ENCODE peak calls at places on chromosomes 3 and 15, in ten cellular contexts. F, K, J, O, U, E, S, H, Z and Q are unnamed samples.

GRCh38 chr3:48039487-48040190 is 23.4 kb upstream of the MAP4 start:
- DNase-seq in J (peak), H (no peak), O (no peak), S (no peak), K (no peak), Z (no peak), E (no peak), U (peak), F (peak), Q (peak)

GRCh38 chr3:20811631-20812030 is 625.6 kb upstream of the SGO1 start:
- DNase-seq in S (no peak), U (no peak), H (no peak), Z (no peak), E (no peak), J (no peak), K (no peak), F (no peak), O (no peak), Q (no peak)

GRCh38 chr15:94673801-94674200 is 442.4 kb downstream of the MCTP2 start:
- DNase-seq in Z (no peak), U (no peak), S (no peak), F (no peak), K (no peak), E (no peak), O (no peak), H (no peak), J (no peak), Q (peak)

GRCh38 chr3:170714151-170714550 is 128.3 kb upstream of the SLC7A14 start:
- DNase-seq in F (no peak), K (no peak), U (no peak), E (no peak), Z (no peak), H (no peak), O (no peak), J (no peak), S (no peak), Q (no peak)

GRCh38 chr3:8980756-8981257 is 17.5 kb upstream of the RAD18 start:
- DNase-seq in F (no peak), H (no peak), E (peak), U (no peak), K (no peak), J (no peak), O (no peak), S (no peak), Z (no peak), Q (no peak)

GRCh38 chr3:107657971-107658370 is 135.2 kb downstream of the BBX start:
- DNase-seq in S (no peak), O (no peak), J (no peak), Z (no peak), E (no peak), H (no peak), U (no peak), K (no peak), F (no peak), Q (no peak)

GRCh38 chr15:100887211-100887913 is 7.7 kb downstream of the ALDH1A3 start:
- DNase-seq in O (no peak), K (no peak), J (no peak), U (no peak), F (no peak), S (no peak), E (no peak), H (no peak), Z (no peak), Q (no peak)

GRCh38 chr3:20057612-20058180 is 17.4 kb downstream of the KAT2B start:
- DNase-seq in E (no peak), K (no peak), J (no peak), H (no peak), O (no peak), U (no peak), F (no peak), S (no peak), Z (no peak), Q (no peak)

GRCh38 chr3:58691997-58692396 is 25.4 kb upstream of the FAM3D start:
- DNase-seq in S (no peak), Z (no peak), U (no peak), H (peak), F (peak), E (no peak), K (no peak), O (no peak), J (peak), Q (no peak)

GRCh38 chr3:51779137-51779536 is at the start of gene IQCF6:
- DNase-seq in U (no peak), J (no peak), F (no peak), Z (no peak), O (no peak), H (no peak), S (no peak), E (no peak), K (peak), Q (no peak)

GRCh38 chr3:45987368-45988099 is 8.1 kb downstream of the FYCO1 start:
- DNase-seq in F (no peak), J (no peak), S (no peak), U (peak), Z (no peak), H (no peak), O (no peak), K (no peak), E (no peak), Q (peak)

GRCh38 chr3:189488241-189488767 is 142.9 kb upstream of the TP63 start:
- DNase-seq in O (no peak), S (no peak), E (no peak), J (no peak), U (no peak), F (no peak), Z (no peak), H (no peak), K (no peak), Q (no peak)

GRCh38 chr15:83285979-83286553 is 1.6 kb upstream of the BNC1 start:
- DNase-seq in E (no peak), O (no peak), J (no peak), U (no peak), S (no peak), K (no peak), F (no peak), Z (no peak), H (no peak), Q (peak)

GRCh38 chr3:179027326-179027900 is 44.2 kb downstream of the ZMAT3 start:
- DNase-seq in K (no peak), Z (no peak), U (no peak), J (peak), H (no peak), S (no peak), F (no peak), E (no peak), O (no peak), Q (no peak)

GRCh38 chr3:122977645-122978466 is 49.7 kb downstream of the SEMA5B start:
- DNase-seq in S (no peak), K (no peak), E (no peak), O (no peak), H (no peak), J (peak), Z (no peak), F (no peak), U (peak), Q (no peak)

GRCh38 chr3:117278424-117279190 is 569.0 kb downstream of the TUSC7 start:
- DNase-seq in E (no peak), H (no peak), F (peak), S (no peak), U (peak), O (no peak), J (no peak), Z (peak), K (no peak), Q (peak)

GRCh38 chr3:18127864-18128185 is 297.3 kb downstream of the SATB1 start:
- DNase-seq in E (no peak), K (no peak), J (no peak), O (no peak), U (no peak), F (no peak), S (no peak), H (no peak), Z (no peak), Q (no peak)

GRCh38 chr3:173395412-173396181 is 1.9 kb upstream of the NLGN1 start:
- DNase-seq in E (peak), K (peak), O (peak), J (peak), F (peak), S (peak), H (peak), Z (no peak), U (no peak), Q (peak)

DNA sequence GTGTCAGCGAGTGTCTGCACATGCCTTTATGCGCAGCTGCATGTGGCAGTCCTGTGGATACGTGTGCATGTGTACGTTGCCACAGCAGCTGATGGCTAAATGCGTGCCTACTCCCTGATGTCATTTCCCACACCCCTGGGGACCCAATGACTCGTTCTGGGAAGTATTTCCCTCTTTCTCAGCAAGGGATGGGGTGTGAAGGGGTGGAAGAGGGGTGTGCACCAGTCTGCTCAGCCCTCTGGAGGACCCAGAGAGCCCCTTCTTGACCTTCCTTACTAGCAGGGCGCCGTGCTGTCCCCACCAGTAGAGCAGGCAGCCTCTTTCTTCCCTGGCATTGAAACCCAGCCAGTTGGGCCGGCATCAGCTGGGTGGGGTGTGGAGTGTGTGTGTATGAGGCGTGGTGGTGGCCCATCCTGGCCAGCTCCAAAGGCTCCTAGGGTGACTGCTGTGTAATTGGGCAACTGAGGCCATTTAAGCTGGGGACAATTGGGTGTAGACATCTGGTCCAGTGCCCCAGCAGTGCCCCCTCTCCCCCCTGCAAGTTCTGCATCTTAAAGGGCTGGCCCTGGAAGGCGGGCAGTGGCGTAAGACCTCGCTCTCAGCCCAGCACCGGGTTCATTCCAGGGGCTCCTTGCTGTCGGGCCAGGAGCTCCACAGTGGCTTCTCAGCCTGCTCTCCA is 19.2 kb downstream of the SNX33 start:
- DNase-seq in H (no peak), K (no peak), E (no peak), S (no peak), U (peak), J (no peak), Z (no peak), F (peak), O (peak), Q (peak)
- TF ChIP-seq POLR2AphosphoS5 in H (no peak), K (no peak), E (peak), S (no peak), U (no peak), J (no peak), Z (no peak), F (peak), O (no peak), Q (peak)

GRCh38 chr15:73108676-73109075 is 56.4 kb downstream of the NEO1 start:
- DNase-seq in O (no peak), H (no peak), F (no peak), Z (no peak), U (no peak), E (no peak), K (no peak), S (no peak), J (peak), Q (no peak)
- H3K27ac ChIP-seq in O (no peak), H (no peak), F (no peak), Z (no peak), U (no peak), E (no peak), K (no peak), S (no peak), J (no peak), Q (no peak)

GRCh38 chr3:195855471-195856409 is 44.0 kb upstream of the MUC4 start:
- DNase-seq in Z (no peak), K (no peak), H (no peak), F (no peak), E (no peak), S (no peak), U (no peak), J (no peak), O (no peak), Q (no peak)
- TF ChIP-seq POLR2AphosphoS5 in Z (no peak), K (no peak), H (no peak), F (no peak), E (no peak), S (no peak), U (no peak), J (no peak), O (no peak), Q (no peak)

GRCh38 chr3:147945968-147946519 is 536.9 kb downstream of the ZIC1 start:
- DNase-seq in F (peak), J (peak), O (no peak), S (no peak), Z (peak), H (no peak), E (no peak), K (no peak), U (peak), Q (peak)

GRCh38 chr3:147941984-147942383 is 532.8 kb downstream of the ZIC1 start:
- DNase-seq in K (no peak), F (no peak), O (no peak), E (no peak), S (no peak), Z (no peak), H (no peak), J (no peak), U (no peak), Q (no peak)

GRCh38 chr3:147940400-147940799 is 531.2 kb downstream of the ZIC1 start:
- DNase-seq in E (no peak), Z (no peak), K (no peak), H (no peak), J (no peak), S (no peak), O (no peak), U (no peak), F (no peak), Q (no peak)

GRCh38 chr3:147940846-147941245 is 531.7 kb downstream of the ZIC1 start:
- DNase-seq in O (no peak), S (no peak), K (no peak), U (no peak), H (no peak), Z (no peak), F (no peak), J (no peak), E (no peak), Q (no peak)

GRCh38 chr3:147943265-147943945 is 534.2 kb downstream of the ZIC1 start:
- DNase-seq in U (no peak), K (no peak), J (no peak), F (peak), E (no peak), S (no peak), H (no peak), Z (no peak), O (no peak), Q (peak)
- H3K27ac ChIP-seq in U (no peak), K (no peak), J (no peak), F (peak), E (peak), S (no peak), H (no peak), Z (no peak), O (no peak), Q (peak)

GRCh38 chr3:50591196-50591741 is 20.3 kb downstream of the CISH start:
- DNase-seq in O (peak), F (no peak), H (no peak), S (no peak), J (no peak), U (no peak), E (no peak), K (no peak), Z (no peak), Q (no peak)
- TF ChIP-seq POLR2AphosphoS5 in O (no peak), F (no peak), H (no peak), S (no peak), J (no peak), U (no peak), E (no peak), K (no peak), Z (no peak), Q (no peak)

GRCh38 chr3:114128231-114128630 is 50.6 kb downstream of the DRD3 start:
- DNase-seq in K (no peak), F (no peak), S (no peak), J (no peak), U (no peak), H (no peak), E (no peak), Z (no peak), O (no peak), Q (peak)
- H3K27ac ChIP-seq in K (no peak), F (no peak), S (no peak), J (no peak), U (no peak), H (no peak), E (no peak), Z (no peak), O (no peak), Q (no peak)

DNA sequence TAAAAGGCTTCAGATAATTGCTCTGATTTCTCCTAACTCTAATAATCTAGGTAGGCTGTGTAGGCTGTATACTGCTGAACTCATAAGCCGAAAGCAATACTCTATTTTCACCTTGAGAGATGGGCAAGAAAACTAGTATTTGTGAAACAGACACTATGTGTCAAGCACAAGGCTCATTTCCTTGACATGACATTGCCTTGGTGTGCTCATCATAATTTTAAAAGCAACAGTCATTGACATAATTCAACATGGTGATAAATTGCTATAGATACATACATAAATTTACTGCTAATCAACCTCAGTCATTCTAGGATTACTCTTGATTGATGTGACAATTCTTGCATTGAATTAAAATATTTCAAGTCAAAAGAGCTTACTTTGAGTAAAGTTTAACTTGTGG is 304.7 kb downstream of the CNTN3 start:
- DNase-seq in F (no peak), K (no peak), J (no peak), E (no peak), O (no peak), Z (no peak), H (no peak), U (no peak), S (no peak), Q (no peak)
- TF ChIP-seq POLR2AphosphoS5 in F (no peak), K (no peak), J (no peak), E (no peak), O (no peak), Z (no peak), H (no peak), U (no peak), S (no peak), Q (no peak)